ENCODE peak calls at places on chromosome 1, in seven cellular contexts. One of them, this sample, is unnamed.

GRCh38 chr1:235972316-235973090 is 92.4 kb downstream of the NID1 start:
- DNase-seq in fibroblast of mammary gland: peak; percentile 91
- DNase-seq in DND-41: no peak
- DNase-seq in lung: no peak
- DNase-seq in progenitor cell of endocrine pancreas: no peak
- DNase-seq in lower lobe of right lung: no peak
- DNase-seq in heart left ventricle: no peak
- DNase-seq in this sample: no peak

GRCh38 chr1:116001739-116002487 is 25.6 kb downstream of the SLC22A15 start:
- DNase-seq in fibroblast of mammary gland: peak; percentile 3
- DNase-seq in DND-41: no peak
- DNase-seq in lung: no peak
- DNase-seq in progenitor cell of endocrine pancreas: no peak
- DNase-seq in lower lobe of right lung: no peak
- DNase-seq in heart left ventricle: no peak
- DNase-seq in this sample: no peak

GRCh38 chr1:88773540-88774150 is 89.6 kb downstream of the PKN2 start:
- DNase-seq in fibroblast of mammary gland: peak; percentile 65
- DNase-seq in DND-41: no peak
- DNase-seq in lung: no peak
- DNase-seq in progenitor cell of endocrine pancreas: no peak
- DNase-seq in lower lobe of right lung: no peak
- DNase-seq in heart left ventricle: no peak
- DNase-seq in this sample: no peak

GRCh38 chr1:222918746-222919477 is 104.1 kb downstream of the DISP1 start:
- DNase-seq in fibroblast of mammary gland: no peak
- DNase-seq in DND-41: no peak
- DNase-seq in lung: no peak
- DNase-seq in progenitor cell of endocrine pancreas: no peak
- DNase-seq in lower lobe of right lung: no peak
- DNase-seq in heart left ventricle: no peak
- DNase-seq in this sample: no peak

GRCh38 chr1:98388431-98388830 is 273.1 kb upstream of the SNX7 start:
- DNase-seq in fibroblast of mammary gland: peak; percentile 80
- DNase-seq in DND-41: peak; percentile 71
- DNase-seq in lung: no peak
- DNase-seq in progenitor cell of endocrine pancreas: no peak
- DNase-seq in lower lobe of right lung: no peak
- DNase-seq in heart left ventricle: peak; percentile 9
- DNase-seq in this sample: no peak

GRCh38 chr1:156912861-156913808 is 7.3 kb upstream of the LRRC71 start:
- DNase-seq in fibroblast of mammary gland: peak; percentile 49
- DNase-seq in DND-41: no peak
- DNase-seq in lung: peak; percentile 71
- DNase-seq in progenitor cell of endocrine pancreas: no peak
- DNase-seq in lower lobe of right lung: peak; percentile 68
- DNase-seq in heart left ventricle: no peak
- DNase-seq in this sample: no peak

GRCh38 chr1:2810899-2811525 is 9.5 kb upstream of the TTC34 start:
- DNase-seq in fibroblast of mammary gland: no peak
- DNase-seq in DND-41: no peak
- DNase-seq in lung: no peak
- DNase-seq in progenitor cell of endocrine pancreas: no peak
- DNase-seq in lower lobe of right lung: no peak
- DNase-seq in heart left ventricle: no peak
- DNase-seq in this sample: no peak

GRCh38 chr1:183287191-183287675 is 101.2 kb downstream of the LAMC2 start:
- DNase-seq in fibroblast of mammary gland: no peak
- DNase-seq in DND-41: no peak
- DNase-seq in lung: no peak
- DNase-seq in progenitor cell of endocrine pancreas: no peak
- DNase-seq in lower lobe of right lung: no peak
- DNase-seq in heart left ventricle: peak; percentile 82
- DNase-seq in this sample: no peak

GRCh38 chr1:210536263-210536961 is 207.7 kb downstream of the HHAT start:
- DNase-seq in fibroblast of mammary gland: no peak
- DNase-seq in DND-41: no peak
- DNase-seq in lung: no peak
- DNase-seq in progenitor cell of endocrine pancreas: no peak
- DNase-seq in lower lobe of right lung: no peak
- DNase-seq in heart left ventricle: no peak
- DNase-seq in this sample: no peak

GRCh38 chr1:6295910-6296309 is 35.0 kb upstream of the GPR153 start:
- DNase-seq in fibroblast of mammary gland: no peak
- DNase-seq in DND-41: no peak
- DNase-seq in lung: no peak
- DNase-seq in progenitor cell of endocrine pancreas: no peak
- DNase-seq in lower lobe of right lung: no peak
- DNase-seq in heart left ventricle: no peak
- DNase-seq in this sample: no peak

DNA sequence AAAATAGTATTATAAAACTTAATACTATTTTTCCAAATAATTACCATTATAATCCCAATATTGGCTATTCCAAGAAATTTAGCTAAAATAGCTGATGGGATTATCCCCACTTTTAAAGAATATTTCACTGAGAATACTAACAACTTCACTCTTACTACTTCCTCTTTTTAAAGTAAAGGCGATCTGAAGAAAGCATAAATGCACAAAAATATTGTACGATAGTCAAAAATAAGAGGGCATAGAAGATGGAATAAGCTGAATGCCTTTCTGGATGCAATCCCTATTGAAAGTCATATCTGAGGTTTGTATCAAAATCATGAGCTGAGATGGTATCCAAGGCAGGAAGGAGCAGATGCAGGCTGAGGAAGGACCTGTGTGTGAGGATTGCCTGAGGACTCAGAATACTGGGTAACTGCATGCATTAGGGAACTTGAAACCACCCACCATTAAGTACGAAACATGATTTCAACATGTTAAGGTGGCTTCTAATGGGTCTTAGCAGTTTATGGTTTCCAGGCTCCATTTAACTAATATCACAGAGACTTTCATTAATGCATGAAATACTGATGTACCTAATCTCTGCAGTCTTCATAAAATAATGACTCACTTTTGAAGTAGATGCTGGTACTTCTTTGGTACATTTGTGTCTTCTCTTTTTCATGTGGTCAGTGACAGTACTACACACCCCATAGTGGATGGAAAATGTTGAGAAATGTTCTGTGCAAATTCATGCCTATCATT is 29.6 kb upstream of the RGS1 start:
- DNase-seq in fibroblast of mammary gland: peak; percentile 20
- DNase-seq in DND-41: peak; percentile 53
- DNase-seq in lung: no peak
- DNase-seq in progenitor cell of endocrine pancreas: no peak
- DNase-seq in lower lobe of right lung: no peak
- DNase-seq in heart left ventricle: no peak
- DNase-seq in this sample: no peak
- TF ChIP-seq CTCF in fibroblast of mammary gland: peak; percentile 20
- TF ChIP-seq CTCF in DND-41: peak; percentile 40
- TF ChIP-seq CTCF in lung: no peak
- TF ChIP-seq CTCF in progenitor cell of endocrine pancreas: peak; percentile 26
- TF ChIP-seq CTCF in lower lobe of right lung: peak; percentile 22
- TF ChIP-seq CTCF in heart left ventricle: no peak
- TF ChIP-seq CTCF in this sample: no peak

GRCh38 chr1:107277022-107277421 is 136.2 kb downstream of the NTNG1 start:
- DNase-seq in fibroblast of mammary gland: peak; percentile 65
- DNase-seq in DND-41: peak; percentile 47
- DNase-seq in lung: no peak
- DNase-seq in progenitor cell of endocrine pancreas: peak; percentile 22
- DNase-seq in lower lobe of right lung: no peak
- DNase-seq in heart left ventricle: no peak
- DNase-seq in this sample: no peak
- TF ChIP-seq CTCF in fibroblast of mammary gland: peak; percentile 71
- TF ChIP-seq CTCF in DND-41: peak; percentile 64
- TF ChIP-seq CTCF in lung: no peak
- TF ChIP-seq CTCF in progenitor cell of endocrine pancreas: peak; percentile 74
- TF ChIP-seq CTCF in lower lobe of right lung: peak; percentile 38
- TF ChIP-seq CTCF in heart left ventricle: peak; percentile 45
- TF ChIP-seq CTCF in this sample: peak; percentile 67

DNA sequence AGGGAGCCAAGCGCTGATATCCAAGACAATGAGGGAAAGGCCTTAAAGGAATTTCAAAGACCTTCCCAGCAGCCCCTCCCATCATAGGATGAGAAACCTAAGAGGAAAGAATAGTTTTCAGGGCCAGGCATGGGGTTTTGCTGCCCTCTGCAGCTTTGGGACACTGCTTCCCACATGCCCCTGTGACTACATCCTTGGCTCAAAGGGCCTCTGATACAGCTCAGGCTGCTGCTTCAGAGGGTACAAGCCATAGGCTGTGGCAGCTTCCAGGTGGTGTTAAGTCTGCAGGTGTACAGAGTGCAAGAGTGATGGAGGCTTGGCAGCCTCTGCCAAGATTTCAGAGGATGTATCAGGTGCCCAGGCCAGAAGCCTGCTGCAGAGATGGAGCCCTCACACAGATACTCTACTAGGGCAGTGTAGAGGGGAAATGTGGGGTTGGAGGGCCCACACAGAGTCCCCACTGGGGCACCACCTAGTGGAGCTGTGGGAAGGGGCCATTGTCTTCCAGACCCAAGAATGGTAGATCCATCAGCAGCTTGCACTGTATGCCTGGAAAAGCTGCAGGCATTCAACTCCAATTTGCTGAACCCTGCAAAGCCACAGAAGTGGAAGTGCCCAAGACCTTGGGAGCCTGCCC is 125.8 kb downstream of the SLC45A1 start:
- DNase-seq in fibroblast of mammary gland: peak; percentile 29
- DNase-seq in DND-41: no peak
- DNase-seq in lung: no peak
- DNase-seq in progenitor cell of endocrine pancreas: no peak
- DNase-seq in lower lobe of right lung: no peak
- DNase-seq in heart left ventricle: no peak
- DNase-seq in this sample: no peak
- TF ChIP-seq CTCF in fibroblast of mammary gland: peak; percentile 30
- TF ChIP-seq CTCF in DND-41: no peak
- TF ChIP-seq CTCF in lung: no peak
- TF ChIP-seq CTCF in progenitor cell of endocrine pancreas: no peak
- TF ChIP-seq CTCF in lower lobe of right lung: peak; percentile 20
- TF ChIP-seq CTCF in heart left ventricle: no peak
- TF ChIP-seq CTCF in this sample: peak; percentile 4

DNA sequence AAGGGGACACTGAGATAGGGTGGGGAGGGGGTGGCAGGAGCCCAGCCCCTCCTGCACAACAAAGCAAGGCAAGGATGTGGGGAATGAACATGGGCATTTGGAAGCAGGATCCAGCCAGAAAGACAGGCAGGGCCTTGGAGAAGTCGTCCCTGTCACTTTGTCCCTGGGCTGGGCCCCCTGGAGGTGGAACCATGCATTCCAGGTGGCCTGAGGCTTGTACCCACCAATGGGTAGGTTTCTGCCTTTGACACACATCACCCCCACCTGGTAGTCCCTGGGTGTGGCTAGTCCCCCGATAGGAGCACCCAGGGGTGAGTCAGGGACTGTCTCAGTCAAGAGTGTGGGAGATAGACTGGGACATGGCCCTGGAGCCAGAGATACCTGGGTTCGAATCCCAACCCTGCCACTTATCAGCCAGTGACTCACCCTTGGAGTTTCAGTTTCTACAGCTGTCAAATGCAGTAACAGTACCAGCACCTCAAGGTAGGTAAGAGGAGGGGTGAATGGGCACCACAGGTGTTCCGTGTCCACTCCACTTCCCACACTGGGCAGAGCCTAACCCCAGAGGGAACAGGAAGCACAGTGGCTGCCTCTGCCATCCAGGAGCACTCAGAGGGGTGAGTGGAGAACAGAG is 10.0 kb downstream of the PLA2G2D start:
- DNase-seq in fibroblast of mammary gland: no peak
- DNase-seq in DND-41: no peak
- DNase-seq in lung: no peak
- DNase-seq in progenitor cell of endocrine pancreas: no peak
- DNase-seq in lower lobe of right lung: no peak
- DNase-seq in heart left ventricle: no peak
- DNase-seq in this sample: no peak
- TF ChIP-seq CTCF in fibroblast of mammary gland: no peak
- TF ChIP-seq CTCF in DND-41: no peak
- TF ChIP-seq CTCF in lung: no peak
- TF ChIP-seq CTCF in progenitor cell of endocrine pancreas: peak; percentile 10
- TF ChIP-seq CTCF in lower lobe of right lung: no peak
- TF ChIP-seq CTCF in heart left ventricle: no peak
- TF ChIP-seq CTCF in this sample: no peak

This sample was measured in D721Med.